ENCODE peak calls at places on chromosomes 16 and 17, in six cellular contexts. A is GM23338, D is BE2C, H is left ventricle myocardium inferior, I is esophagus muscularis mucosa, K is adrenal gland. C is an unnamed sample. For H3K4me1, the result is how much of the 10 kb centered on the place peaks cover.

GRCh38 chr16:58021661-58022551 is 3.6 kb upstream of the MMP15 start:
- DNase-seq in A (no peak), D (no peak), H (peak), I (no peak), K (no peak), C (no peak)

GRCh38 chr16:70653809-70654771 is 7.7 kb downstream of the IL34 start:
- DNase-seq in A (peak), D (peak), H (peak), I (peak), K (peak), C (peak)

GRCh38 chr16:1056196-1056595 is 16.4 kb upstream of the SSTR5 start:
- DNase-seq in A (no peak), D (no peak), H (no peak), I (no peak), K (no peak), C (no peak)

GRCh38 chr17:83032781-83033180 is 46.6 kb upstream of the METRNL start:
- DNase-seq in A (no peak), D (no peak), H (no peak), I (no peak), K (no peak), C (no peak)

GRCh38 chr17:42809250-42809649 is 10.6 kb downstream of the CNTD1 start:
- DNase-seq in A (no peak), D (no peak), H (no peak), I (no peak), K (peak), C (no peak)

GRCh38 chr17:46020023-46020735 is 21.1 kb downstream of the STH start:
- DNase-seq in A (no peak), D (no peak), H (no peak), I (no peak), K (no peak), C (peak)

GRCh38 chr17:50687200-50688066 is 20.3 kb downstream of the ANKRD40 start:
- DNase-seq in A (peak), D (peak), H (no peak), I (no peak), K (peak), C (no peak)

GRCh38 chr17:82529914-82530300 is 10.4 kb downstream of the FOXK2 start:
- DNase-seq in A (no peak), D (no peak), H (no peak), I (no peak), K (no peak), C (no peak)

GRCh38 chr16:84380405-84380804 is 12.1 kb downstream of the ATP2C2 start:
- DNase-seq in A (no peak), D (no peak), H (no peak), I (no peak), K (no peak), C (no peak)

GRCh38 chr16:8855051-8855786 is 13.6 kb downstream of the CARHSP1 start:
- DNase-seq in A (no peak), D (no peak), H (no peak), I (no peak), K (no peak), C (peak)

GRCh38 chr17:75778861-75779249 is 5.8 kb upstream of the UNK start:
- DNase-seq in A (peak), D (no peak), H (no peak), I (no peak), K (no peak), C (peak)

GRCh38 chr16:20628213-20628612 is 52.0 kb upstream of the ACSM2B start:
- DNase-seq in A (no peak), D (no peak), H (no peak), I (no peak), K (no peak), C (no peak)

GRCh38 chr17:40247926-40248495 is 28.9 kb downstream of the WIPF2 start:
- DNase-seq in A (no peak), D (no peak), H (no peak), I (no peak), K (peak), C (no peak)

GRCh38 chr17:80151333-80151732 is 4.4 kb upstream of the EIF4A3 start:
- DNase-seq in A (no peak), D (no peak), H (no peak), I (no peak), K (no peak), C (no peak)

GRCh38 chr17:49403514-49404289 is 11.0 kb downstream of the PHB1 start:
- DNase-seq in A (no peak), D (no peak), H (no peak), I (no peak), K (no peak), C (no peak)

GRCh38 chr16:74500907-74501306 is 79.6 kb upstream of the CLEC18B start:
- DNase-seq in A (no peak), D (no peak), H (no peak), I (no peak), K (no peak), C (no peak)

GRCh38 chr17:66711403-66711802 is 123.5 kb upstream of the CACNG5 start:
- DNase-seq in A (no peak), D (no peak), H (no peak), I (no peak), K (no peak), C (no peak)

GRCh38 chr16:67181346-67181745 is 2.4 kb downstream of the MATCAP1 start:
- DNase-seq in A (no peak), D (no peak), H (no peak), I (no peak), K (peak), C (peak)

GRCh38 chr16:31476305-31477219 is 4.6 kb downstream of the TGFB1I1 start:
- DNase-seq in A (peak), D (no peak), H (peak), I (no peak), K (peak), C (peak)

GRCh38 chr16:85395913-85396878 is 216.9 kb upstream of the GSE1 start:
- DNase-seq in A (no peak), D (peak), H (peak), I (no peak), K (peak), C (no peak)

GRCh38 chr17:35871415-35871814 is 2.7 kb upstream of the HEATR9 start:
- DNase-seq in A (peak), D (no peak), H (no peak), I (no peak), K (no peak), C (no peak)

GRCh38 chr17:55067697-55068439 is 99.3 kb downstream of the STXBP4 start:
- DNase-seq in A (no peak), D (no peak), H (no peak), I (no peak), K (no peak), C (no peak)

GRCh38 chr17:80512233-80512632 is 32.4 kb upstream of the RPTOR start:
- DNase-seq in A (no peak), D (no peak), H (no peak), I (no peak), K (peak), C (no peak)

GRCh38 chr17:66364508-66365203 is 62.2 kb downstream of the PRKCA start:
- DNase-seq in A (no peak), D (no peak), H (no peak), I (no peak), K (no peak), C (no peak)

GRCh38 chr16:19935696-19936095 is 51.0 kb upstream of the GPRC5B start:
- DNase-seq in A (no peak), D (peak), H (no peak), I (no peak), K (no peak), C (no peak)

GRCh38 chr17:1551741-1552140 is 10.9 kb downstream of the PITPNA start:
- DNase-seq in A (no peak), D (no peak), H (no peak), I (no peak), K (no peak), C (no peak)

GRCh38 chr17:67829331-67829730 is 4.0 kb downstream of the BPTF start:
- DNase-seq in A (peak), D (no peak), H (no peak), I (no peak), K (no peak), C (no peak)

GRCh38 chr17:750431-751037 is 1.5 kb downstream of the GEMIN4 start:
- DNase-seq in A (no peak), D (no peak), H (no peak), I (no peak), K (no peak), C (no peak)

GRCh38 chr17:43616865-43617264 is 44.9 kb downstream of the MEOX1 start:
- DNase-seq in A (no peak), D (no peak), H (no peak), I (no peak), K (no peak), C (peak)

GRCh38 chr17:67211742-67212141 is 33.3 kb downstream of the HELZ start:
- DNase-seq in A (no peak), D (no peak), H (no peak), I (no peak), K (no peak), C (no peak)

GRCh38 chr17:30398328-30399041 is 19.8 kb downstream of the CPD start:
- DNase-seq in A (no peak), D (peak), H (no peak), I (no peak), K (no peak), C (no peak)

GRCh38 chr17:75535119-75535537 is 9.6 kb downstream of the LLGL2 start:
- DNase-seq in A (no peak), D (no peak), H (no peak), I (no peak), K (no peak), C (peak)

GRCh38 chr16:89175280-89176146 is 4.0 kb downstream of the CDH15 start:
- DNase-seq in A (no peak), D (no peak), H (no peak), I (no peak), K (no peak), C (no peak)

GRCh38 chr17:66781135-66781534 is 53.8 kb upstream of the CACNG5 start:
- DNase-seq in A (no peak), D (no peak), H (no peak), I (no peak), K (no peak), C (no peak)

GRCh38 chr16:74035816-74036215 is 260.8 kb upstream of the PSMD7 start:
- DNase-seq in A (peak), D (peak), H (no peak), I (no peak), K (no peak), C (no peak)

GRCh38 chr17:18191967-18192366 is 8.3 kb downstream of the ALKBH5 start:
- DNase-seq in A (peak), D (peak), H (no peak), I (no peak), K (no peak), C (no peak)

GRCh38 chr17:39231091-39231561 is 5.4 kb upstream of the STAC2 start:
- DNase-seq in A (no peak), D (peak), H (no peak), I (no peak), K (no peak), C (no peak)

GRCh38 chr17:41322264-41322902 is 6.9 kb upstream of the KRTAP17-1 start:
- DNase-seq in A (peak), D (no peak), H (no peak), I (no peak), K (no peak), C (no peak)

DNA sequence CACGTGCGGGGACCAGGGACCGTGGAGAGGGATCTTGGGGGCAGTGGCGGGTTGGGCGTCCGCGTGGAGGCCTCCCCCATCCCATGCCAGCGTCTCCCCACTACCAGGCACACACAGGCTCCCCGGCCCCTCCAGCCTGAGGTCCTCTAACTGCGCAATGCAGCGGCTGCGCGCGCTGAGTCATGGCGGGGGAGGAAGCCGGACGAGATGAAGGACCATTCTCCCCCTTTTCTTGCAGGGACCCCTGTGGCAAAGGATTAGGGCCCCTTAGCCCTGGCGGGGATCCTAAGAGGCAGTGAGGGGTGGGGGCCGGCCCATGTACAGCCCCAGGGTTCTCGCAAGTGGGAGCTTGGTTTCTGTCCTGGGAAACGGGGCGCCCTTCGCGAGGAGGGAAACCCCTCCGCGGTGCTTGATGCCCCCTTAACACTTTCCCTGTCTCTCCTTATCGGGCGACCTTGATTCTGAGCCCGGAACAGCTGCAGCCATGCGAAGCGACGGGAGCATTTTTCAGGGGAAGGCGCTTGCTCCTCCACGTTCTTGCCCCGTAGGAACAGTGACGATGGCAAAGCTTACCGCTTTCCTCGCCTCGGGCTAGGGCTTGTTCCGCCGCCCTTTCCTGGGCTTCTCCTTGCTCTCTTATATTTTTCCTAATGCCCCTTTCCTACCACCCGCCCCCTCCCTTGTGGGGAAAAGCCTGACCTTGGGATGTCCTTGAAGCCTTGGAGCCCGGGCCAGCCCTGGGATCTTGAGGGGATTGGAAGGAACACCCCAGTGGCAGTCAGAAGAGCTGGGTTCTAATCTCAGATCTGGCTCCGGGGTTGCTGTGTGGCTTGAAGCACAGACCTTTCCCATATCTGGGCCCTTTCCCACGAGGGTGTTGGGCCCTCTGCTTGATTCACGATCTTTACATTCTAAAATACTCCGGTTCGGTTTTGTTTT is 652 bp downstream of the ALDOA start:
- DNase-seq in A (peak), D (peak), H (no peak), I (no peak), K (peak), C (peak)
- H3K4me1 ChIP-seq in A (under half), D (under half), H (half or more), I (half or more), K (under half), C (under half)

DNA sequence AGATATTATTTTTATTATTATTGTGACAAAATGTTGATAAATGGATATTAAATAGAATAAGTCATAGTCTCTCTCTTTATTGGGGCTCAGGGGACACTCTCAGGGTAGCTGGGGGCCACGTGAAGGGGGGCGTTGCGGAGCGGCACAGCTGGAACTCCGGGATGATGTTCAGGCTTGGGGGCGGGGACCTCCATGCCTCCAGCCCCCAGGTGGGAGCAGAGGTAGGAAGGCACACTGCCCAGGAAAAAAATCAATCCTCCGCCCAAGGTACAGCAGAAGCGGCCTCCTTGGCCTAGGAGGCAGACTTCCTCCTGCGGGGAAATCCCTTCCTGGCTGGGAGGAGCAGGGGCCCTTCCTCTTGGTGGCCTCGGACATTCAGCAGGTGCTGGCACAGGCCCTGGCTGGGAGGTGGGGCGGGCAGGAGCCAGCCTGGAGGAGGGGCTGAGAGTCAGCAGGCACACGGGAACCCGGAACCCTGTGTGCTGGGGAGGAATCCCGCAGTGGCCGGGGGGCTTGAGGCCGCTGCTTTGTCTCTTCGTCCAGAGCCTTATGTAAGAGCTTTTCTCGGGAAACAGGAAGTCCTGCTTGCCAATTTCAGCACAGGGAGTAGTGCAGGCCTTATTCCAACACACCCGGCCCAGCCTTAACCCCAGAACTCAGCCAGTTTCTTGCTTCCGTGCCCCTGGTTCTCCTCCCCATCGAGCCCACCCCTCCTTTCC is 566 bp upstream of the TNFSF13 start:
- DNase-seq in A (peak), D (peak), H (peak), I (peak), K (peak), C (peak)
- H3K4me3 ChIP-seq in A (peak), D (no peak), H (peak), I (peak), K (no peak), C (peak)

DNA sequence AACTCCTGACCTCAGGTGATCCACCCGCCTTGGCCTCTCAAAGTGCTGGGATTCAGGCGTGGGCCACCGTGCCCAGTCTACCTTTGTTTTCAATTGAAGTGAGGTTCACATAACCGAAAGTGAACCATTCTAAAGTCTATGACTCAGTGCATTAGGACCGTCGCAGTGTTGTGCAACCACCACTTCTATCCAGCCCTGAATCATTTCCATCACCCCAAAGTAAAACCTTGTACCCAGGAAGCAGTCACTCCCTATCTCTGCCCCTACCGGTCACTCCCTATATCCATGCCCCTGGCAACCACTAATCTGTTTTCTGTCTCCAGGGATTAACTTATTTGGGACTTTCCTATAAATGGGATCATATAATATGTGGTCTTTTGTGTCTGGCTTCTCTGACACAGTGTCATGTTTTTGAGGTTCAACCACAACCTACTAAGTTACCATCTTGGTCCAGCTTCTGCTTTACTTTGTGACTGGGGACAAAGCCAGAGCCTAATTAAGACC is 28.3 kb upstream of the CDC42EP4 start:
- DNase-seq in A (no peak), D (no peak), H (no peak), I (no peak), K (peak), C (peak)
- TF ChIP-seq CTCF in A (no peak), D (peak), H (no peak), I (peak), K (peak), C (no peak)

GRCh38 chr17:29140051-29140582 is 40.1 kb downstream of the MYO18A start:
- DNase-seq in A (peak), D (peak), H (peak), I (peak), K (peak), C (peak)

GRCh38 chr17:29141484-29141835 is 38.7 kb downstream of the MYO18A start:
- DNase-seq in A (no peak), D (peak), H (no peak), I (no peak), K (no peak), C (no peak)

GRCh38 chr17:29138991-29139682 is 41.1 kb downstream of the MYO18A start:
- DNase-seq in A (no peak), D (peak), H (peak), I (no peak), K (peak), C (peak)

GRCh38 chr17:29138184-29138955 is 41.8 kb downstream of the MYO18A start:
- DNase-seq in A (no peak), D (no peak), H (no peak), I (no peak), K (no peak), C (no peak)

GRCh38 chr17:29140631-29141483 is 39.3 kb downstream of the MYO18A start:
- DNase-seq in A (peak), D (peak), H (no peak), I (no peak), K (no peak), C (no peak)
- H3K4me1 ChIP-seq in A (under half), D (under half), H (half or more), I (half or more), K (under half), C (under half)

DNA sequence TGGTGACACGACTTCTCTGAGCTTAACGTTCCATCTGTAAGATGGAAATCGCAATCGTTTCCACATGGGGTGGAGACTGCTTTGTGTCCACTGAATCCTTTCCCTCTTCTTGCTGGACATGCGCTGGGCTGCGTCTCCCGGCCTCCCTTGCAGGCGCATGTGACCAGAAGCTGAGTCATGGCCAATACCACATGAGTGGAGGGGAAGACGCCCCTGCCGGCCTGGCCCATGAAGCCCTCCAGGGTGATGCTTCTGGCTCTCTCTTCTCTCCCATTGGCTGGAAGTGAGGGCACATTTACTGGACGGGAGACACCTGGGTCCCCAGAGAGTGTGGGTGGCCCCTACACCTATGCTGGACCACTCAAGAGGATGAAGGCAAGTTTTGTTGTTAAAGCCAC is 71.1 kb downstream of the DYNLRB2 start:
- DNase-seq in A (no peak), D (no peak), H (no peak), I (no peak), K (no peak), C (no peak)
- H3K4me3 ChIP-seq in A (no peak), D (no peak), H (no peak), I (no peak), K (no peak), C (no peak)

DNA sequence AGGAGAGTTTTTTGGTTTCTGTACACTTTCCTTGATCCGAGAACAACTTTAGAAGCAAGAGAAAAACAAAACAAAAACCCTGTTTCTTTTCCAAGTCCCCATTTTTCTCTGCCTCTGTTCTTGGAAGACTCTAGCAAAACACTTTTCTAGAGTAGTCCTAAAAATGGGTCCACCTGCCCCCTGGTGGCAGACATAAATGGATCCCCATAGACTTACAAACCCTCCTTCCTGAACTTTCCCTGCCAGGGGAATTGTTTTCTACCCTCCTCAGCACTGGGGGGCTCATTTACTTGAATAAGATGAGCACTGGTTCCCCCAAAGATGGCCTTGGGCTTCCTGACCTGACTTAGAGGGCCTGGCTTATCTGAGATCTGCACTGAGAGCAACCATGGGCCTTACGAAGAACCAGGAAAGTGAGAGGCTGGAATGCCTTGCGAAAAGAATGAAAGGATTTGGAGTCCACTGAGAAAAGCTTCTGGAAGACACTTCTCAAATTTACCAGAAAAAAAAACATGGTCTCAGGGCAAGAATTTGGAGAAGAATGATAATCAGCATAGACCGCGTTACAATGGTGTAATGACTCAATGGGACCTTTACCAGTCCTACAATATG is 48.0 kb upstream of the CDYL2 start:
- DNase-seq in A (peak), D (peak), H (no peak), I (no peak), K (peak), C (peak)
- TF ChIP-seq CTCF in A (peak), D (peak), H (peak), I (no peak), K (no peak), C (no peak)

GRCh38 chr17:77434136-77435114 is 293.7 kb downstream of the SEC14L1 start:
- DNase-seq in A (no peak), D (peak), H (no peak), I (no peak), K (no peak), C (no peak)
- H3K4me1 ChIP-seq in A (under half), D (half or more), H (half or more), I (half or more), K (half or more), C (half or more)